ENCODE peak calls at places on chromosomes 13 and 19, in four cellular contexts. O is posterior cingulate gyrus, W is ovary, G is COR-L47. F is an unnamed sample.

GRCh38 chr19:13441810-13442512 is 64.3 kb downstream of the CACNA1A start:
- DNase-seq in O (no peak), W (peak), G (no peak), F (peak)

GRCh38 chr13:67554296-67554695 is 324.2 kb upstream of the PCDH9 start:
- DNase-seq in O (no peak), W (no peak), G (no peak), F (no peak)

GRCh38 chr19:41944336-41944735 is 14.8 kb downstream of the RABAC1 start:
- DNase-seq in O (no peak), W (no peak), G (no peak), F (no peak)

GRCh38 chr19:43618921-43619261 is 538 bp downstream of the ZNF428 start:
- DNase-seq in O (no peak), W (no peak), G (peak), F (peak)

GRCh38 chr13:87676254-87677042 is 5.3 kb downstream of the SLITRK5 start:
- DNase-seq in O (peak), W (peak), G (no peak), F (no peak)

GRCh38 chr13:106246237-106246636 is 289.2 kb downstream of the EFNB2 start:
- DNase-seq in O (no peak), W (no peak), G (peak), F (no peak)

GRCh38 chr19:38655148-38655824 is 7.8 kb downstream of the ACTN4 start:
- DNase-seq in O (no peak), W (no peak), G (no peak), F (peak)

GRCh38 chr13:93259527-93260080 is 33.0 kb downstream of the GPC6 start:
- DNase-seq in O (no peak), W (no peak), G (no peak), F (no peak)

GRCh38 chr13:27405521-27406134 is 18.8 kb upstream of the GTF3A start:
- DNase-seq in O (no peak), W (no peak), G (peak), F (no peak)

GRCh38 chr13:95858286-95859075 is 181.5 kb downstream of the DNAJC3 start:
- DNase-seq in O (no peak), W (no peak), G (peak), F (no peak)

GRCh38 chr13:43520331-43520730 is 266.4 kb downstream of the ENOX1 start:
- DNase-seq in O (no peak), W (no peak), G (no peak), F (no peak)

GRCh38 chr19:50658438-50659317 is 9.4 kb downstream of the C19orf81 start:
- DNase-seq in O (peak), W (peak), G (no peak), F (peak)

F was measured in activated CD4-positive, alpha-beta memory T cell treated with anti-CD3 and anti-CD28 coated beads for 36 hours.